ENCODE peak calls at places on chromosomes 5 and 9, in four cellular contexts. Z is SK-N-SH, D is K562, V is HepG2. P is an unnamed sample.

GRCh38 chr9:86405086-86405491 is 50.9 kb upstream of the TUT7 start:
- DNase-seq in Z (no peak), V (peak; percentile 85), D (no peak), P (no peak)

GRCh38 chr5:171162602-171163001 is 146.4 kb upstream of the TLX3 start:
- DNase-seq in Z (peak; percentile 38), V (no peak), D (peak; percentile 29), P (no peak)

GRCh38 chr5:133819977-133820471 is 148.4 kb downstream of the C5orf15 start:
- DNase-seq in V (no peak), Z (no peak), D (no peak), P (no peak)

GRCh38 chr5:160757194-160757593 is 94.8 kb downstream of the ATP10B start:
- DNase-seq in D (no peak), Z (no peak), V (no peak), P (no peak)

GRCh38 chr5:81549123-81549522 is 155.2 kb upstream of the ACOT12 start:
- DNase-seq in Z (no peak), V (no peak), D (no peak), P (no peak)

GRCh38 chr5:121189569-121190305 is 661.9 kb upstream of the FTMT start:
- DNase-seq in Z (peak; percentile 6), V (no peak), D (peak; percentile 19), P (no peak)

GRCh38 chr5:127055880-127056653 is 17.2 kb downstream of the C5orf63 start:
- DNase-seq in V (no peak), D (no peak), Z (no peak), P (no peak)

GRCh38 chr9:112535811-112536210 is 49.2 kb downstream of the KIAA1958 start:
- DNase-seq in Z (no peak), V (no peak), D (no peak), P (no peak)

GRCh38 chr5:56343988-56344387 is 110.9 kb upstream of the ANKRD55 start:
- DNase-seq in D (no peak), V (no peak), Z (no peak), P (no peak)

GRCh38 chr9:97365634-97366033 is 46.3 kb upstream of the TDRD7 start:
- DNase-seq in V (no peak), Z (no peak), D (no peak), P (no peak)

GRCh38 chr5:176596689-176597416 is 13.1 kb downstream of the GPRIN1 start:
- DNase-seq in D (no peak), Z (no peak), V (no peak), P (no peak)

GRCh38 chr9:93907551-93908199 is 47.5 kb downstream of the BARX1 start:
- DNase-seq in V (no peak), D (no peak), Z (no peak), P (no peak)

GRCh38 chr9:23341346-23341745 is 484.7 kb downstream of the ELAVL2 start:
- DNase-seq in V (no peak), D (no peak), Z (no peak), P (no peak)

GRCh38 chr5:32027717-32028321 is 146.3 kb downstream of the GOLPH3 start:
- DNase-seq in V (peak; percentile 39), Z (no peak), D (no peak), P (no peak)

GRCh38 chr9:14271078-14271673 is 42.8 kb downstream of the NFIB start:
- DNase-seq in D (peak; percentile 71), V (peak; percentile 64), Z (peak; percentile 59), P (no peak)

GRCh38 chr9:131033269-131034224 is 24.6 kb downstream of the LAMC3 start:
- DNase-seq in Z (no peak), V (no peak), D (no peak), P (no peak)

GRCh38 chr5:151202381-151203139 is 21.3 kb downstream of the CCDC69 start:
- DNase-seq in Z (no peak), D (no peak), V (no peak), P (no peak)

GRCh38 chr5:159660401-159660800 is 255.9 kb upstream of the ADRA1B start:
- DNase-seq in D (no peak), Z (no peak), V (no peak), P (no peak)

GRCh38 chr5:131548190-131548589 is 86.8 kb downstream of the RAPGEF6 start:
- DNase-seq in D (no peak), Z (no peak), V (no peak), P (no peak)

GRCh38 chr5:71586052-71586940 is 844 bp upstream of the MCCC2 start:
- DNase-seq in V (peak; percentile 98), Z (peak; percentile 73), D (peak; percentile 85), P (peak; percentile 23)

GRCh38 chr5:147860641-147861025 is 17.9 kb upstream of the SCGB3A2 start:
- DNase-seq in D (no peak), V (no peak), Z (no peak), P (no peak)

GRCh38 chr5:157908459-157908858 is 49.5 kb upstream of the CLINT1 start:
- DNase-seq in D (no peak), Z (no peak), V (no peak), P (no peak)

GRCh38 chr9:112140936-112141335 is 34.2 kb downstream of the SUSD1 start:
- DNase-seq in Z (no peak), V (no peak), D (no peak), P (no peak)

GRCh38 chr5:55578771-55579170 is 44.0 kb upstream of the PLPP1 start:
- DNase-seq in D (no peak), Z (no peak), V (no peak), P (no peak)

GRCh38 chr5:120388016-120388781 is 75.9 kb upstream of the PRR16 start:
- DNase-seq in V (no peak), Z (no peak), D (no peak), P (no peak)

DNA sequence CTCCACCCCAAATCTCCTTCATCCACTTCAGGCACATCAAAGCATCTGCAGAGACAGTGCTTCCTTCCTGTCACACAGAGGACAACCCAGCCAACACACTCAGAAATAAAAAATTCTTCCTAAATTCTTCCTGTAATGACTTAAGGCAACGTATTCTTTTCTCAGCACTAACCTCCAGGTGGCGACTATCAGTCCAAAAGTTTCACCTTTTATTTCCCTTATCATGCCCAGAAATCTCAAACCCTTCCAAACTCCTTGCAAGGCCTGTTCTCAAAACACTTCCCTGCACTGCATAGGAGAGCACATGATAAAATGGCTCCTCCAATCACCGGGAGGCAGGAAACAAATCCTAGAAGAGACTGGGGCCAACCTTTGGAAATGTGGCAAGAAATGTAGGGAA is 35.1 kb downstream of the SLIT3 start:
- DNase-seq in Z (no peak), D (peak; percentile 9), V (no peak), P (no peak)
- TF ChIP-seq CTCF in Z (peak; percentile 36), D (no peak), V (no peak), P (peak; percentile 16)

GRCh38 chr9:121709798-121710197 is 58.4 kb downstream of the DAB2IP start:
- DNase-seq in Z (no peak), V (no peak), D (no peak), P (no peak)

GRCh38 chr9:121708768-121709488 is 57.5 kb downstream of the DAB2IP start:
- DNase-seq in V (no peak), Z (peak; percentile 59), D (peak; percentile 14), P (no peak)

GRCh38 chr9:121706149-121706548 is 54.7 kb downstream of the DAB2IP start:
- DNase-seq in Z (no peak), D (no peak), V (no peak), P (no peak)

GRCh38 chr9:121704281-121704680 is 52.8 kb downstream of the DAB2IP start:
- DNase-seq in Z (no peak), V (no peak), D (no peak), P (no peak)

GRCh38 chr9:121707477-121708424 is 56.3 kb downstream of the DAB2IP start:
- DNase-seq in Z (no peak), V (no peak), D (no peak), P (peak; percentile 60)
- TF ChIP-seq RFX5 in Z (no peak), V (no peak), D (no peak), P (no peak)

GRCh38 chr9:135068776-135069415 is 18.6 kb upstream of the OLFM1 start:
- DNase-seq in V (no peak), D (no peak), Z (no peak), P (no peak)
- TF ChIP-seq NFIC in V (no peak), D (no peak), Z (no peak), P (no peak)

GRCh38 chr5:43401827-43402226 is 10.4 kb downstream of the CCL28 start:
- DNase-seq in Z (peak; percentile 51), D (peak; percentile 61), V (peak; percentile 72), P (no peak)
- TF ChIP-seq CTCF in Z (no peak), D (peak; percentile 53), V (peak; percentile 63), P (no peak)

DNA sequence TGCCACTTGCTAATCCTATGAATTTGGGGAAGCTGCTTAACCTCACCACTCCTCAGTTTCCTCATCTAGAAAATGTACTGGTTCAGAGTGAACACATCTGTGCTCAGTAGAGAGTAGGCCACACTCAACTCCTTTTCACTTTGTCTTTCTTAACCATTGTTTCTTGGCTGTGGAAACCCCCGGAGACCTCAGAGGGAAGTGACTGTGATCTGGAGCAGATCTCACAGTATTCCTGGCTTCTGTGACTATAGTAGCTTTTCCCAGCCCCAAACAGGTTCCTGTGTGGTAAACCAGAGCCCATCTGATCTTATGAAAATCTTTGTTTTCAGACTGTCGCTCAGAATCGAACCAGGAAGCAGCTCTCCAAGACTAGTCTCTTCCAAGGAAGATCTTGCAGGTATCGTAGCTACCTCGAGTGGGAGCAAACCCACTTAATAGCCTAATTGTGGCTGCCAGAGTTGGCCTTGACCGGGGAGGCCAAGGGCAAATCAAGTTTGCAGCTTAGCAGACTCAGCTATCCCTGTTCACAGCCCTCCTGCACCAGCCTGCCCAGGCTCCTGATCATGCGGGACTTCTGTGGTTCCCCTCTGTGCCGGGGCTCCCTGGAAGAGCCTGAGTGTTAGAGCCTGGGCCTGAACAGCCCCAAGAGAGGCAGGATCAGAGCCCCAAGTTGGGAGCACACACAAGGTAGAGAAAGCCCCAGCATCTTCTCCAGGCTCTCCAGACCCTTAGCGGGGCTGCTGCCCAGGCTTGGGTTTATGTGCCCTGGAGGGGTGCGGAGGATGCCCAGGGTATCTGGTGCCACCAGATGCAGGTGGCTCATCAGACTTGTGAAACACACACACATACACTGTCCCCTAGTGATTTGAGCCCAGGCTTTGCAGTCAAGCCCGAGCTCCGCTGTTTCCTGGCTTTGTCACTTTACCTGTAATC is 52.2 kb upstream of the ANGPTL2 start:
- DNase-seq in V (no peak), Z (no peak), D (no peak), P (no peak)
- TF ChIP-seq RFX5 in V (no peak), Z (no peak), D (no peak), P (no peak)

DNA sequence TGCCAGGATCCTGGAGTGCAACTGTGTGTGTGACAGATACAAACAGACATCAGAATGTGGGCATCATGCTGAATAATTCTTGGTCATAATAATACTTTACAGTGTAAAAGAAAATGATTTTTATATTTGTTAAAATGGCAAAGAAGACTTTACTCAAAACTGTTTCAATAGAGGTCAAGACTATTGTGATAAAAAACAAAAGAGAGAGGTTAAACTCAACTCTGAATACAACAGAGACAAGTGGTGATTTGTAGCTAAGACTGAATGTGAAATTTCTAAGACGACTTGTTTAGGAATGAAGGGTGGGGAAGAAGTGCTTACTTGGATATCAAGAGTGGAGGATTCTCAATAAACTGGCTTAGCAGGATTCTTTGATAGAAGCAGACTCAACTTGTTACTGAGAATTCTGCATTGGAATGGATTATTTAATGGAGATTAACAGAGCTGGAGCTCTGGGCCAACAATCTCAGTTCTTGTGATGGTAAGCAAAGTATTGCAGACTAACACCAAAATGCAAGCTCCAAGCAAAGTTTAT is 457.4 kb upstream of the CDH18 start:
- DNase-seq in Z (no peak), V (no peak), D (no peak), P (no peak)
- TF ChIP-seq NFIC in Z (no peak), V (no peak), D (no peak), P (no peak)

P was measured in GM12878.